ENCODE peak calls at places on chromosome 3, in eight cellular contexts. Q is substantia nigra; S is endodermal cell; C is neuronal stem cell; I is RWPE1; T is CD4-positive, CD25-positive, alpha-beta regulatory T cell; B is neural progenitor cell; E is thyroid gland. V is an unnamed sample.

GRCh38 chr3:168112894-168113293 is 17.2 kb upstream of the GOLIM4 start:
- DNase-seq in C (no peak), S (no peak), B (no peak), E (no peak), Q (no peak), T (no peak), I (no peak), V (no peak)

GRCh38 chr3:104907507-104907906 is 459.2 kb upstream of the ALCAM start:
- DNase-seq in I (peak), C (no peak), S (no peak), B (no peak), Q (no peak), E (no peak), T (no peak), V (no peak)

GRCh38 chr3:25820372-25820771 is 30.5 kb downstream of the OXSM start:
- DNase-seq in E (peak), I (peak), B (no peak), Q (no peak), S (peak), C (no peak), T (no peak), V (no peak)

GRCh38 chr3:121155023-121155422 is 247.0 kb downstream of the STXBP5L start:
- DNase-seq in T (no peak), E (no peak), B (no peak), I (no peak), S (no peak), Q (no peak), C (no peak), V (no peak)

GRCh38 chr3:171491412-171491811 is 31.2 kb upstream of the TNIK start:
- DNase-seq in B (no peak), C (no peak), I (no peak), Q (no peak), E (no peak), T (no peak), S (no peak), V (no peak)

GRCh38 chr3:121817753-121818152 is 17.1 kb downstream of the IQCB1 start:
- DNase-seq in T (no peak), B (no peak), E (no peak), Q (no peak), S (no peak), C (no peak), I (no peak), V (no peak)

GRCh38 chr3:183579967-183580720 is 24.6 kb upstream of the KLHL6 start:
- DNase-seq in Q (no peak), S (no peak), B (no peak), T (no peak), C (no peak), I (no peak), E (no peak), V (peak)

GRCh38 chr3:193080821-193081220 is 160.2 kb upstream of the PLAAT1 start:
- DNase-seq in E (no peak), B (no peak), I (no peak), Q (no peak), C (no peak), T (no peak), S (no peak), V (no peak)

GRCh38 chr3:84724877-84725276 is 233.9 kb upstream of the CADM2 start:
- DNase-seq in E (no peak), B (no peak), S (no peak), C (no peak), I (peak), T (no peak), Q (no peak), V (no peak)

GRCh38 chr3:66298591-66298990 is 77.8 kb downstream of the SLC25A26 start:
- DNase-seq in B (no peak), I (no peak), E (no peak), Q (no peak), T (no peak), S (no peak), C (no peak), V (no peak)

GRCh38 chr3:42655980-42656679 is 2.6 kb downstream of the ZBTB47 start:
- DNase-seq in C (no peak), S (no peak), E (no peak), B (no peak), Q (no peak), T (no peak), I (peak), V (peak)

GRCh38 chr3:149587383-149587782 is 70.4 kb downstream of the WWTR1 start:
- DNase-seq in B (no peak), C (no peak), I (no peak), T (no peak), E (no peak), S (no peak), Q (no peak), V (no peak)

GRCh38 chr3:172125963-172126403 is 86.6 kb downstream of the FNDC3B start:
- DNase-seq in T (no peak), S (no peak), I (no peak), Q (no peak), E (no peak), B (no peak), C (no peak), V (peak)

GRCh38 chr3:31503456-31503855 is 29.3 kb upstream of the STT3B start:
- DNase-seq in E (no peak), B (no peak), I (no peak), C (no peak), T (no peak), S (peak), Q (no peak), V (no peak)

GRCh38 chr3:78751266-78751665 is 1016.5 kb downstream of the ROBO1 start:
- DNase-seq in I (no peak), C (no peak), Q (no peak), B (no peak), T (no peak), S (no peak), E (no peak), V (no peak)

GRCh38 chr3:151345854-151346253 is 16.5 kb upstream of the P2RY13 start:
- DNase-seq in T (no peak), Q (no peak), C (no peak), I (no peak), B (no peak), S (no peak), E (no peak), V (no peak)

GRCh38 chr3:13276438-13277129 is 143.5 kb downstream of the NUP210 start:
- DNase-seq in B (no peak), E (no peak), S (no peak), T (no peak), Q (peak), I (no peak), C (no peak), V (no peak)

DNA sequence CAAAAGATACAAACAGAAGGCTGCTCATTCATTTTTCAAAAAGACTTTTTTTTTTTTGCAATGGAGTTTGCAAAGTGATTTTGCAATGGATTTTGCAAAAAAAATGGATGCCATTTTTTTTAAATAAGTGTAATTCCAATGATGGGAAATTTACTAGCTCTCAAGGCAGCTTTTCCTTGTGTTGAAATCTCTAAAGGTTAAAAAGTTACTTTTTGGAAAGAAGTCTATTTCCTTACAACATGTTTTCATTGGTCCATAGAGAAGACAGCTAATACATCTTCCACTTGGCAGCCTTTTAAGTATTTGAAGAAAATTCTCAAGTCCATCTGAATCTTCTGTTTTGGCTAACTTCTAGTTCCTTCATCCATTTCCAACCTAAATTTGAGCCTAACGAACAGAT is 392.2 kb upstream of the TPRG1 start:
- DNase-seq in C (no peak), B (no peak), E (no peak), S (no peak), I (no peak), T (no peak), Q (no peak), V (no peak)
- H3K27ac ChIP-seq in C (no peak), B (no peak), E (no peak), S (no peak), I (no peak), T (no peak), Q (no peak), V (no peak)

GRCh38 chr3:49219132-49219531 is 47.7 kb downstream of the KLHDC8B start:
- DNase-seq in I (no peak), E (no peak), S (no peak), Q (no peak), B (no peak), T (no peak), C (no peak), V (no peak)
- H3K27ac ChIP-seq in I (peak), E (peak), S (no peak), Q (no peak), B (no peak), T (no peak), C (no peak), V (peak)

DNA sequence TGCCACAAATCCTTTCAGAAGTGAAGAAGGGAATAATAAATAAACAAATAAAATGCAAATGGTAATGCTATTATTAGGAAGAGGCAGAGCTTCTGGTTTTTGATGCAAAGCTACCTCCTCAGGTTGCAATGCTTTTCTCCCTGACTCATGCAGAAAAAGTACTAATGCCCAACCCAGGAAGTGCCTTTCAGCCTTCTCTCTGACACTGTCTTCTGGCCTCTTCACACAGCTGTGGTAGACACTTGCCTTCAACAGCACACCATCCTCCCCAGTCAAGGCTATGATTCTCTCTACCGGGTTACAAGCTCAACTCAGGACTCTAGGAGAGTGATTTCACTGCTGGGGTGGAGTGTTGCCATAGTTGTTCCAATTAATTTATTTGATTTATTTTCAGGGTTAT is 27.3 kb upstream of the GALNT15 start:
- DNase-seq in E (no peak), T (no peak), Q (no peak), B (no peak), I (peak), C (no peak), S (peak), V (no peak)
- H3K27ac ChIP-seq in E (no peak), T (no peak), Q (no peak), B (no peak), I (no peak), C (no peak), S (no peak), V (no peak)

DNA sequence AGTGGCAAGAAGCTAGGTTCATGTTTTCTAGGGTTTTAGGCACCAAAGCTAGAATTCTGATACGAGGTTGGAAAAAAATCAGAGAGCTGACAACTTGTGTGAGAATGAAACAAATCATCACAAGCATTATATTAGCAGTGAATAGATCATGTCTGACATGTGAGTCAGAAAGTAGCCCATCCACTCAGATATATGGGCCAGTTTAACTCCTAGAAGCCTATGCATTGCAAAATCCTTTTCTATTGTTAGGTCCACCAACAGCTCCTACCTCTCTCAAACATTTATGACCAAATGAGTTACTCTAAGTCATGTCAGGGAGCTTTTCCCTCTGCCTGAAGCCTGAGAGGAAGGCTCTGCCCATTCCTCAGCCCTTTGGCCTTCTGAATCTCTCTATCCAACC is 44.0 kb downstream of the KBTBD12 start:
- DNase-seq in E (no peak), C (no peak), S (no peak), B (no peak), I (no peak), Q (no peak), T (no peak), V (no peak)
- H3K27ac ChIP-seq in E (no peak), C (no peak), S (no peak), B (no peak), I (no peak), Q (no peak), T (no peak), V (no peak)

DNA sequence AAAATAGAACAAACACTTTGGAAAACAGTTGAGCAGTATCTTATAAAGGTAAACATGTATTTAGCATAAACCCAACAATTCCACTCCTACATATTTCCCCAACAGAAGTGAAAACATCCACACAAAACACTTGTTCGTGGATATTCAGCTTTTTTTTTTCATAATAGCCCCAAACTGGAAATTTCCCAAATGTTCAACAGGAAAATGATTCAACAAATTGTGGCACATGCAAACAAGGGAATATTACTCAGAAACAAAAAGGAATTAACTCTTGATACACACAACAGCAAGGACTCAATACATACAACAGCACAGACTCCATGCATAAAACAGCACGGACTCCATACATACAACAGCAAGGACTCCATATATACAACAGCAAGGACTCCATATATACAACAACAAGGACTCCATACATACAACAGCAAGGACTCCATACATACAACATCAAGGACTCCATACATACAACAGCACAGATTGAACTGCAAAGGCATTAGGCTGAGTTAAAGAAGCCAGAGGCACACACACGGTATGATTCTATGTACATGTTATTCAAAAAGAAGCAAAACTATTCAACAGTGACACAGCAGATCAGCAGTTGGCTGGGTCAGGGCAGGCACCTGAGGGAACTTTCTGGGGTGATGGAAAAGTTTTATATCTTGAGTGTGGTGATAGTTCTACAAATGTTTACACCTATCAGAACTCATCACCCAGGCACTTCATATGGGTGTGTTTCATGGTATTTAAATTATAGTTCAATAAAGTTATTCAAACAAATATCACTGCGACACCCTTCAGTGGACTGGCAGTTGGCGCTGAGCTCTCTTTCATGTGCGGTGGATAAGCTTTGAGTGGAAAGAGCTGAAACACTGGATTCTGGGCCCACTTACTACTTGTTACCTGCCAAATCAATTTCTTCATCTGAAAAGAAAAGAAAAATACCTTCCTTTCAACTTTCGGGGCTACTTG is 28.2 kb downstream of the RFTN1 start:
- DNase-seq in S (no peak), Q (no peak), C (no peak), B (no peak), T (no peak), I (no peak), E (peak), V (no peak)
- H3K27ac ChIP-seq in S (no peak), Q (no peak), C (no peak), B (no peak), T (no peak), I (no peak), E (peak), V (no peak)

GRCh38 chr3:186125118-186125517 is 16.2 kb upstream of the ETV5 start:
- DNase-seq in B (no peak), E (no peak), S (no peak), T (no peak), Q (no peak), C (no peak), I (no peak), V (no peak)
- H3K27ac ChIP-seq in B (no peak), E (peak), S (no peak), T (no peak), Q (no peak), C (no peak), I (no peak), V (peak)

DNA sequence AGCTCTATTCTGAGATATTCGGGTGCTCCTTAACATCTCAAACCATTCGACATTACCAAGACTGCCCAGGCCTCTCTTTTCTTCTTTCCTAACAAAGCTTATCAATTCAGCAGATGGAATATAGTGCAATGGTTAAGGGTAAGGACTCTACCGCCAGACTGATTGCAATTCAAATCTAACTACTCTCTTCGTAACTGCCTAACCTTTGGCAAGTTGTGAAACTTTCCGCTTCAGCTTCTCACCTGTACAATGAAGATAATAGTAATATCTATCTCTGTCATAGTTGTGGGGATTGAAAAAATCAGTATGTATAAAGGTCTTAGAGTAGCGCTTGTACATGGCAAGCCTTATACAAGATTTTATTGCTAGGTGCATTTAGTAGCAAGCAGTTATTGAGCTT is 991 bp downstream of the UBA5 start:
- DNase-seq in C (no peak), E (no peak), Q (no peak), S (no peak), I (no peak), B (no peak), T (no peak), V (no peak)
- H3K27ac ChIP-seq in C (no peak), E (no peak), Q (no peak), S (no peak), I (no peak), B (no peak), T (peak), V (peak)

DNA sequence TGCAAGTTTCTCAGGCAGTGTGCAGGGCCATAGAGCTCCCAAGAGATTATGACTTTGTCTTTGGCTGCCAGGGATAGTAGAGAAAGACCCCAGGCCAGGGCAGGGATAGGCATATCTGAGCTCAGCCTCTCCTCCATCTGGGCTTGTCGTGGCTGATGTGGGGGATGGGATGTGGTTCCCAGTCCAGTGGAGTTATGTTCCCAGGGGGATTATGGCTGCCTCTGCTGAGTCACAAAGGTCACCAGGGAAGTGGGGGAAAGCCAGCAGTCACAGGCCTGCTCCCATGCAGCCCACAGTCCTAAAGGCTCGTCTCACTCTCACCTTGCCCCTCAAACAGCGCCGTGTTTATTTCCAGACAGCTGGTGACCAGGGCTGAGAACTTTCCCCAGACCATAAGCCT is 354.9 kb downstream of the SI start:
- DNase-seq in C (no peak), T (no peak), E (no peak), Q (no peak), B (peak), S (peak), I (no peak), V (no peak)
- H3K27ac ChIP-seq in C (no peak), T (no peak), E (no peak), Q (no peak), B (no peak), S (no peak), I (no peak), V (no peak)

GRCh38 chr3:45534580-45535080 is 59.9 kb upstream of the LIMD1 start:
- DNase-seq in B (no peak), E (no peak), S (no peak), C (no peak), Q (no peak), I (no peak), T (no peak), V (no peak)

GRCh38 chr3:45536316-45536715 is 58.2 kb upstream of the LIMD1 start:
- DNase-seq in T (no peak), Q (no peak), I (no peak), S (no peak), E (no peak), B (no peak), C (no peak), V (no peak)

GRCh38 chr3:45537960-45538640 is 56.5 kb upstream of the LIMD1 start:
- DNase-seq in T (no peak), I (no peak), Q (peak), S (no peak), E (no peak), C (no peak), B (no peak), V (no peak)

GRCh38 chr3:45538641-45538986 is 55.9 kb upstream of the LIMD1 start:
- DNase-seq in T (no peak), I (no peak), Q (no peak), B (no peak), C (no peak), E (no peak), S (no peak), V (no peak)

DNA sequence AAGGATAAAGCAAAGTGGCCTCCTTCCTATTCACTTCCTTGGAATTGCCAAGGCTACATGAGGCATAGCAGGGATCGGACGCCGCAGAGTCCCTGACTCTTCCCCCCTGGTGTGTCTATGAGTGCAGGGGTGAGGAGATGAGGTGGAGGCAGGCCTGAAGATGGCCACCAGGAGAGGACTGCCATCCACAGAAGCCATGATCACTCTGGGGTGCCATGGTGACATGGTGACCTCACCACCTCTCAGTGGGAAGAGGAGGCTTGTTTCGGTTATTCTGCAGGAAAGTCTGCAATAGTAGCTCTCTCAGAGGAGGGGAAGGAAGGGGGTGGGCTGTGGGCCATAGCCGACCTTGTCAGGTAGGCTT is 57.0 kb upstream of the LIMD1 start:
- DNase-seq in T (no peak), S (no peak), I (no peak), B (no peak), E (no peak), Q (no peak), C (no peak), V (no peak)
- H3K27ac ChIP-seq in T (no peak), S (peak), I (no peak), B (no peak), E (peak), Q (no peak), C (no peak), V (no peak)

V was measured in pancreas.